ENCODE peak calls at places on chromosomes 13 and 19, in nine cellular contexts. A is AG04449, G is skeletal muscle cell, W is T-helper 17 cell, S is HFF-Myc, Z is amniotic epithelial cell, V is lower leg skin, K is HepG2, M is EH. O is an unnamed sample.

GRCh38 chr19:4776436-4777205 is 14.9 kb upstream of the FEM1A start:
- DNase-seq in G (no peak), K (no peak), V (no peak), S (no peak), A (no peak), W (no peak), Z (no peak), M (peak), O (no peak)

GRCh38 chr13:22812793-22813192 is 368.0 kb upstream of the SGCG start:
- DNase-seq in A (no peak), M (no peak), S (no peak), Z (peak), K (no peak), G (no peak), V (no peak), W (no peak), O (no peak)

GRCh38 chr19:35986664-35987570 is 8.1 kb upstream of the SDHAF1 start:
- DNase-seq in A (no peak), K (no peak), M (peak), W (no peak), Z (no peak), S (no peak), G (no peak), V (peak), O (no peak)

GRCh38 chr13:66933994-66934393 is 296.1 kb downstream of the PCDH9 start:
- DNase-seq in Z (peak), M (peak), V (no peak), A (no peak), S (no peak), K (no peak), G (peak), W (no peak), O (peak)

GRCh38 chr13:36918246-36919060 is 1.6 kb downstream of the SMAD9 start:
- DNase-seq in Z (peak), G (no peak), W (no peak), V (no peak), S (no peak), K (no peak), M (peak), A (no peak), O (peak)

GRCh38 chr19:38392707-38393308 is 4.3 kb downstream of the SPRED3 start:
- DNase-seq in A (no peak), V (no peak), Z (peak), G (no peak), K (peak), W (no peak), S (no peak), M (peak), O (peak)

GRCh38 chr13:75417006-75417384 is 65.0 kb downstream of the TBC1D4 start:
- DNase-seq in Z (no peak), K (no peak), W (no peak), S (no peak), A (no peak), M (no peak), V (no peak), G (no peak), O (peak)

GRCh38 chr13:67857581-67858310 is 627.6 kb upstream of the PCDH9 start:
- DNase-seq in W (no peak), S (no peak), M (no peak), Z (no peak), V (no peak), K (no peak), A (no peak), G (no peak), O (no peak)

GRCh38 chr19:12665646-12666304 is 767 bp downstream of the MAN2B1 start:
- DNase-seq in S (no peak), G (no peak), K (no peak), Z (no peak), W (no peak), M (peak), V (no peak), A (no peak), O (no peak)

GRCh38 chr19:19539738-19540703 is 2.0 kb downstream of the CILP2 start:
- DNase-seq in M (peak), S (no peak), V (peak), W (peak), Z (peak), A (no peak), K (no peak), G (no peak), O (peak)

GRCh38 chr19:435056-435706 is 25.7 kb downstream of the SHC2 start:
- DNase-seq in Z (no peak), G (no peak), W (no peak), V (no peak), M (no peak), A (no peak), S (no peak), K (no peak), O (no peak)

GRCh38 chr19:49931293-49932040 is 2.2 kb upstream of the NUP62 start:
- DNase-seq in Z (no peak), A (no peak), V (no peak), G (no peak), M (no peak), S (no peak), K (no peak), W (no peak), O (no peak)

GRCh38 chr13:66341978-66342377 is 888.2 kb downstream of the PCDH9 start:
- DNase-seq in G (no peak), Z (peak), V (no peak), W (no peak), K (no peak), A (no peak), S (no peak), M (no peak), O (peak)

GRCh38 chr19:11246941-11247340 is 7.5 kb downstream of the ANGPTL8 start:
- DNase-seq in G (no peak), M (no peak), A (no peak), S (no peak), V (no peak), W (no peak), Z (no peak), K (no peak), O (no peak)

GRCh38 chr19:39679056-39679790 is 23.5 kb downstream of the LGALS16 start:
- DNase-seq in A (no peak), K (no peak), G (no peak), Z (no peak), M (no peak), W (no peak), V (no peak), S (no peak), O (no peak)

GRCh38 chr13:109383683-109384082 is 402.7 kb downstream of the IRS2 start:
- DNase-seq in A (peak), K (no peak), G (no peak), V (no peak), M (peak), S (no peak), W (no peak), Z (peak), O (peak)

GRCh38 chr19:50025794-50026549 is at the start of gene ZNF473:
- DNase-seq in K (peak), W (peak), M (peak), Z (peak), G (peak), V (peak), A (peak), S (no peak), O (peak)